ENCODE peak calls at places on chromosomes 11 and 22, in eight cellular contexts. H, G, P, T, X, F, V and B are unnamed samples.

GRCh38 chr22:25057013-25057881 is 104.7 kb downstream of the KIAA1671 start:
- DNase-seq in H (peak; percentile 80), G (peak; percentile 78), P (peak; percentile 83), T (peak; percentile 50), X (no peak), F (peak; percentile 29), V (peak; percentile 71), B (peak; percentile 68)

GRCh38 chr11:69301491-69302401 is 7.8 kb downstream of the MYEOV start:
- DNase-seq in H (peak; percentile 19), G (peak; percentile 79), P (peak; percentile 63), T (no peak), X (no peak), F (no peak), V (no peak), B (peak; percentile 65)

GRCh38 chr11:69166186-69167115 is 10.7 kb downstream of the SMIM38 start:
- DNase-seq in H (peak; percentile 26), G (no peak), P (peak; percentile 16), T (peak; percentile 85), X (peak; percentile 42), F (no peak), V (peak; percentile 6), B (no peak)

GRCh38 chr11:10679644-10680043 is 13.9 kb downstream of the IRAG1 start:
- DNase-seq in H (no peak), G (no peak), P (no peak), T (no peak), X (no peak), F (no peak), V (no peak), B (no peak)

GRCh38 chr22:32820131-32820882 is 18.8 kb downstream of the TIMP3 start:
- DNase-seq in H (no peak), G (no peak), P (no peak), T (no peak), X (no peak), F (no peak), V (no peak), B (no peak)

GRCh38 chr11:115207166-115207591 is 297.0 kb downstream of the CADM1 start:
- DNase-seq in H (no peak), G (no peak), P (no peak), T (no peak), X (no peak), F (no peak), V (no peak), B (no peak)

GRCh38 chr11:45892856-45893255 is 7.4 kb downstream of the MAPK8IP1 start:
- DNase-seq in H (no peak), G (no peak), P (no peak), T (no peak), X (no peak), F (no peak), V (no peak), B (no peak)

GRCh38 chr11:72716291-72716690 is 35.9 kb downstream of the ARAP1 start:
- DNase-seq in H (no peak), G (no peak), P (no peak), T (no peak), X (no peak), F (no peak), V (no peak), B (no peak)

GRCh38 chr11:94568200-94568599 is 1.0 kb downstream of the PIWIL4 start:
- DNase-seq in H (no peak), G (no peak), P (no peak), T (no peak), X (no peak), F (no peak), V (no peak), B (no peak)

GRCh38 chr11:46916669-46917108 is 1.7 kb downstream of the LRP4 start:
- DNase-seq in H (no peak), G (peak; percentile 51), P (peak; percentile 54), T (peak; percentile 43), X (no peak), F (peak; percentile 63), V (no peak), B (peak; percentile 72)

GRCh38 chr11:63805844-63806415 is 7.3 kb upstream of the SPINDOC start:
- DNase-seq in H (no peak), G (no peak), P (no peak), T (no peak), X (no peak), F (no peak), V (no peak), B (no peak)

GRCh38 chr11:93921695-93922468 is 71.5 kb upstream of the VSTM5 start:
- DNase-seq in H (no peak), G (peak; percentile 48), P (peak; percentile 13), T (peak; percentile 31), X (peak; percentile 33), F (no peak), V (no peak), B (no peak)

GRCh38 chr22:21834869-21835268 is 32.6 kb downstream of the MAPK1 start:
- DNase-seq in H (no peak), G (no peak), P (no peak), T (no peak), X (no peak), F (no peak), V (no peak), B (no peak)

GRCh38 chr11:422249-422656 is 7.5 kb upstream of the SIGIRR start:
- DNase-seq in H (no peak), G (no peak), P (no peak), T (no peak), X (no peak), F (no peak), V (no peak), B (no peak)

GRCh38 chr11:96307748-96308133 is 35.3 kb downstream of the MAML2 start:
- DNase-seq in H (no peak), G (no peak), P (no peak), T (no peak), X (no peak), F (no peak), V (no peak), B (no peak)

GRCh38 chr22:48919187-48919590 is 908.5 kb downstream of the BRD1 start:
- DNase-seq in H (no peak), G (peak; percentile 16), P (no peak), T (no peak), X (no peak), F (no peak), V (no peak), B (no peak)

GRCh38 chr22:49866646-49867045 is 13.0 kb downstream of the ZBED4 start:
- DNase-seq in H (no peak), G (no peak), P (no peak), T (no peak), X (no peak), F (no peak), V (no peak), B (no peak)

GRCh38 chr11:19279455-19279854 is 38.7 kb upstream of the E2F8 start:
- DNase-seq in H (no peak), G (no peak), P (no peak), T (no peak), X (no peak), F (no peak), V (no peak), B (no peak)

GRCh38 chr11:64799925-64800632 is 2.9 kb downstream of the MAP4K2 start:
- DNase-seq in H (no peak), G (no peak), P (no peak), T (no peak), X (no peak), F (no peak), V (no peak), B (no peak)

GRCh38 chr22:35899736-35900135 is 128.9 kb downstream of the RBFOX2 start:
- DNase-seq in H (no peak), G (no peak), P (no peak), T (no peak), X (no peak), F (no peak), V (no peak), B (no peak)

GRCh38 chr11:121497176-121497995 is 44.6 kb upstream of the SORL1-AS1 start:
- DNase-seq in H (no peak), G (no peak), P (peak; percentile 17), T (no peak), X (no peak), F (no peak), V (no peak), B (no peak)

GRCh38 chr11:113796663-113797259 is 17.2 kb downstream of the CLDN25 start:
- DNase-seq in H (no peak), G (peak; percentile 37), P (peak; percentile 11), T (no peak), X (peak; percentile 32), F (no peak), V (no peak), B (no peak)

GRCh38 chr22:43300891-43301676 is 42.1 kb downstream of the SCUBE1 start:
- DNase-seq in H (no peak), G (no peak), P (no peak), T (no peak), X (no peak), F (peak; percentile 60), V (no peak), B (peak; percentile 84)

GRCh38 chr11:79052539-79052938 is 388.3 kb downstream of the TENM4 start:
- DNase-seq in H (no peak), G (no peak), P (no peak), T (no peak), X (no peak), F (no peak), V (no peak), B (no peak)

GRCh38 chr11:121235057-121235456 is 57.5 kb upstream of the SC5D start:
- DNase-seq in H (no peak), G (no peak), P (no peak), T (no peak), X (no peak), F (no peak), V (no peak), B (no peak)

GRCh38 chr22:44586337-44586990 is 88.4 kb upstream of the RTL6 start:
- DNase-seq in H (no peak), G (no peak), P (no peak), T (no peak), X (no peak), F (no peak), V (no peak), B (no peak)

GRCh38 chr11:6531267-6531752 is 34.2 kb downstream of the DNHD1 start:
- DNase-seq in H (no peak), G (no peak), P (no peak), T (no peak), X (peak; percentile 9), F (no peak), V (no peak), B (no peak)

GRCh38 chr11:8209208-8209807 is 40.5 kb upstream of the RIC3 start:
- DNase-seq in H (peak; percentile 13), G (peak; percentile 33), P (peak; percentile 47), T (no peak), X (no peak), F (no peak), V (no peak), B (no peak)

GRCh38 chr11:114063149-114063828 is 3.8 kb downstream of the ZBTB16 start:
- DNase-seq in H (no peak), G (no peak), P (no peak), T (no peak), X (no peak), F (no peak), V (no peak), B (no peak)

GRCh38 chr11:71333473-71333872 is 81.1 kb upstream of the SHANK2 start:
- DNase-seq in H (no peak), G (peak; percentile 3), P (no peak), T (no peak), X (no peak), F (no peak), V (no peak), B (no peak)

GRCh38 chr11:18615628-18616392 is 16.2 kb downstream of the MISFA start:
- DNase-seq in H (no peak), G (no peak), P (no peak), T (peak; percentile 54), X (no peak), F (no peak), V (no peak), B (no peak)

GRCh38 chr11:11865449-11865848 is 23.7 kb downstream of the USP47 start:
- DNase-seq in H (no peak), G (no peak), P (no peak), T (no peak), X (no peak), F (no peak), V (no peak), B (no peak)

GRCh38 chr11:441418-442274 is at the start of gene ANO9:
- DNase-seq in H (peak; percentile 56), G (peak; percentile 81), P (peak; percentile 90), T (peak; percentile 94), X (no peak), F (no peak), V (peak; percentile 55), B (peak; percentile 75)

GRCh38 chr11:74647404-74647803 is 55.0 kb downstream of the POLD3 start:
- DNase-seq in H (no peak), G (no peak), P (no peak), T (no peak), X (no peak), F (no peak), V (no peak), B (no peak)